ENCODE peak calls at places on chromosome 9, in four cellular contexts. One of them, this sample, is unnamed.

GRCh38 chr9:109468927-109469326 is 29.2 kb downstream of the PTPN3 start:
- DNase-seq in K562: no peak
- DNase-seq in HepG2: no peak
- DNase-seq in GM12878: no peak
- DNase-seq in this sample: no peak

GRCh38 chr9:79170643-79171042 is 401.1 kb upstream of the TLE4 start:
- DNase-seq in K562: no peak
- DNase-seq in HepG2: no peak
- DNase-seq in GM12878: no peak
- DNase-seq in this sample: no peak

GRCh38 chr9:95107976-95108375 is 209.5 kb downstream of the FANCC start:
- DNase-seq in GM12878: no peak
- DNase-seq in K562: no peak
- DNase-seq in HepG2: no peak
- DNase-seq in this sample: no peak

GRCh38 chr9:17063535-17064135 is 71.2 kb upstream of the CNTLN start:
- DNase-seq in K562: no peak
- DNase-seq in GM12878: no peak
- DNase-seq in HepG2: peak
- DNase-seq in this sample: peak

GRCh38 chr9:14780251-14780650 is 57.7 kb upstream of the CER1 start:
- DNase-seq in GM12878: no peak
- DNase-seq in HepG2: no peak
- DNase-seq in K562: no peak
- DNase-seq in this sample: no peak

GRCh38 chr9:29021632-29022031 is 1448.4 kb upstream of the C9orf72 start:
- DNase-seq in K562: no peak
- DNase-seq in GM12878: no peak
- DNase-seq in HepG2: no peak
- DNase-seq in this sample: no peak

GRCh38 chr9:79221084-79221483 is 350.7 kb upstream of the TLE4 start:
- DNase-seq in K562: no peak
- DNase-seq in GM12878: no peak
- DNase-seq in HepG2: no peak
- DNase-seq in this sample: peak

GRCh38 chr9:74795803-74796202 is 91.9 kb downstream of the TRPM6 start:
- DNase-seq in K562: no peak
- DNase-seq in GM12878: no peak
- DNase-seq in HepG2: no peak
- DNase-seq in this sample: no peak

GRCh38 chr9:73050887-73051550 is 98.2 kb upstream of the ALDH1A1 start:
- DNase-seq in GM12878: no peak
- DNase-seq in K562: no peak
- DNase-seq in HepG2: peak
- DNase-seq in this sample: peak

GRCh38 chr9:114004221-114004716 is 73.8 kb downstream of the AMBP start:
- DNase-seq in HepG2: no peak
- DNase-seq in GM12878: no peak
- DNase-seq in K562: no peak
- DNase-seq in this sample: no peak

GRCh38 chr9:89773170-89773569 is 168.4 kb downstream of the GADD45G start:
- DNase-seq in HepG2: no peak
- DNase-seq in K562: no peak
- DNase-seq in GM12878: no peak
- DNase-seq in this sample: no peak

GRCh38 chr9:71647094-71647591 is 121.2 kb downstream of the CEMIP2 start:
- DNase-seq in GM12878: peak
- DNase-seq in HepG2: no peak
- DNase-seq in K562: peak
- DNase-seq in this sample: peak

GRCh38 chr9:114108016-114108833 is 9.1 kb upstream of the KIF12 start:
- DNase-seq in K562: peak
- DNase-seq in HepG2: peak
- DNase-seq in GM12878: no peak
- DNase-seq in this sample: peak

GRCh38 chr9:546797-547223 is 294.7 kb upstream of the DMRT1 start:
- DNase-seq in GM12878: no peak
- DNase-seq in K562: no peak
- DNase-seq in HepG2: peak
- DNase-seq in this sample: no peak

GRCh38 chr9:16030513-16031185 is 477.8 kb downstream of the CCDC171 start:
- DNase-seq in HepG2: no peak
- DNase-seq in K562: no peak
- DNase-seq in GM12878: peak
- DNase-seq in this sample: peak

GRCh38 chr9:33924978-33925797 is 108.2 kb downstream of the UBE2R2 start:
- DNase-seq in GM12878: no peak
- DNase-seq in K562: peak
- DNase-seq in HepG2: peak
- DNase-seq in this sample: peak

GRCh38 chr9:35776018-35776417 is 15.4 kb upstream of the NPR2 start:
- DNase-seq in K562: peak
- DNase-seq in HepG2: no peak
- DNase-seq in GM12878: no peak
- DNase-seq in this sample: no peak

GRCh38 chr9:68872026-68872501 is 141.8 kb downstream of the PRKACG start:
- DNase-seq in HepG2: no peak
- DNase-seq in GM12878: no peak
- DNase-seq in K562: no peak
- DNase-seq in this sample: no peak

GRCh38 chr9:97773723-97774122 is 76.6 kb upstream of the XPA start:
- DNase-seq in K562: peak
- DNase-seq in HepG2: no peak
- DNase-seq in GM12878: no peak
- DNase-seq in this sample: no peak

GRCh38 chr9:126290871-126291270 is 35.8 kb upstream of the MVB12B start:
- DNase-seq in HepG2: no peak
- DNase-seq in GM12878: no peak
- DNase-seq in K562: no peak
- DNase-seq in this sample: no peak

GRCh38 chr9:113523421-113524141 is 60.1 kb downstream of the RGS3 start:
- DNase-seq in HepG2: no peak
- DNase-seq in K562: no peak
- DNase-seq in GM12878: peak
- DNase-seq in this sample: no peak

GRCh38 chr9:91162784-91163440 is 198.8 kb downstream of the AUH start:
- DNase-seq in GM12878: peak
- DNase-seq in K562: peak
- DNase-seq in HepG2: no peak
- DNase-seq in this sample: no peak

DNA sequence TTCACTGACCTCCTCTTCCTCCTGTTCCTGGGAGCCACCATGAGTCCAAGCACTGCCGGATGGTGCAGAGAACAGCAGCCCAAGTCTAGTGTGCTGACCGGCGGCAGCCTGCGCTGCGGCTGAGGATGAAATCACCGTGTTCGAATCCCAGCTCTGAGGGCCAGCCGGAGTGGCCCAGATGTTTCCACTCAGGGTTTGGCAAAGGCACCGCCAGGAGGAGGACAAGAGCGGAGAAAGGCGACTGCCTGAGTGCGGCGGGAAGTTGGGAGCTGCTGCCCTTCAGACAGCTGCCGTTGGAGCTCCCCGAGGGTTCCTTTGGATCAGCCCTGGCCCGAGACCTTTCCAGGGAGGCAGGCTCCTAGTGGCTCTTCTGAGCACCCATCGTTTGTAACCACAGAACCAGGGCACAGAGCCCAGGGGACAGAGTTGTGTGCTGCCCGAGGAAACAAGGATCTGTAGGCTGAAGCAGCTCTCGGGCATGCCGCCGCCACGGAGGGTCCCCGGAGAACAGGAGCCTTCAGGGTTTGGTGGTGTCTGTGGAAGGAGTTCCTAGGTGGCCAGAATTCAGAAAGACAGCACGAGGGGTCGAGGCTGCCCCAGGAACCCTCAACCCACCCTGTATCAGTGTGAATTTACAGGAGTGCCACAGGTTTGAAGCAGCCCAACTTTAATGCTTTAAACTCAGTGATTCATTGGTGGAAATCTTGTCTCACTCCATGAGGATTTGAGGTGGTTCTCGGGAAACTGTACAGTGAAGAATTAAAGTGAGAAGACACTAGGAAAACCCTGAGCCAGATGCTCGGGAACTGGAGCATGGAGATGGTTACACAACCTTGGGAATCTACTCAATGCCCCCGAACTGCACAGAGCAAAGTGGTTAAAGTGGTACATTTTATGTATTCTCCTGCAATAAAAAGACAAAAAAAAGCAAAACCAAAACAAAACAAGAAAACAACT is 115.5 kb upstream of the COL5A1 start:
- DNase-seq in K562: no peak
- DNase-seq in HepG2: no peak
- DNase-seq in GM12878: no peak
- DNase-seq in this sample: no peak
- TF ChIP-seq KDM1A in K562: no peak
- TF ChIP-seq KDM1A in HepG2: no peak
- TF ChIP-seq KDM1A in GM12878: no peak
- TF ChIP-seq KDM1A in this sample: no peak

GRCh38 chr9:128001411-128002298 is 20.9 kb upstream of the EEIG1 start:
- DNase-seq in GM12878: no peak
- DNase-seq in K562: peak
- DNase-seq in HepG2: no peak
- DNase-seq in this sample: peak
- H3K27ac ChIP-seq in GM12878: no peak
- H3K27ac ChIP-seq in K562: peak
- H3K27ac ChIP-seq in HepG2: no peak
- H3K27ac ChIP-seq in this sample: peak

GRCh38 chr9:8338742-8339425 is 539.3 kb upstream of the DMAC1 start:
- DNase-seq in K562: no peak
- DNase-seq in HepG2: no peak
- DNase-seq in GM12878: no peak
- DNase-seq in this sample: no peak

GRCh38 chr9:8332296-8332695 is 532.7 kb upstream of the DMAC1 start:
- DNase-seq in HepG2: no peak
- DNase-seq in K562: no peak
- DNase-seq in GM12878: no peak
- DNase-seq in this sample: no peak

GRCh38 chr9:8332871-8333270 is 533.3 kb upstream of the DMAC1 start:
- DNase-seq in K562: no peak
- DNase-seq in HepG2: no peak
- DNase-seq in GM12878: no peak
- DNase-seq in this sample: no peak

GRCh38 chr9:8337834-8338233 is 538.3 kb upstream of the DMAC1 start:
- DNase-seq in K562: no peak
- DNase-seq in HepG2: no peak
- DNase-seq in GM12878: no peak
- DNase-seq in this sample: no peak

GRCh38 chr9:8338249-8338721 is 538.7 kb upstream of the DMAC1 start:
- DNase-seq in GM12878: no peak
- DNase-seq in HepG2: no peak
- DNase-seq in K562: no peak
- DNase-seq in this sample: no peak
- TF ChIP-seq SMC3 in GM12878: no peak
- TF ChIP-seq SMC3 in HepG2: no peak
- TF ChIP-seq SMC3 in K562: no peak
- TF ChIP-seq SMC3 in this sample: no peak

GRCh38 chr9:121769939-121770338 is 118.5 kb downstream of the DAB2IP start:
- DNase-seq in GM12878: no peak
- DNase-seq in HepG2: no peak
- DNase-seq in K562: no peak
- DNase-seq in this sample: no peak

GRCh38 chr9:121771851-121772599 is 120.6 kb downstream of the DAB2IP start:
- DNase-seq in GM12878: no peak
- DNase-seq in K562: no peak
- DNase-seq in HepG2: no peak
- DNase-seq in this sample: no peak

GRCh38 chr9:121770415-121771273 is 119.2 kb downstream of the DAB2IP start:
- DNase-seq in GM12878: no peak
- DNase-seq in HepG2: no peak
- DNase-seq in K562: no peak
- DNase-seq in this sample: no peak

GRCh38 chr9:121772600-121773285 is 121.3 kb downstream of the DAB2IP start:
- DNase-seq in HepG2: no peak
- DNase-seq in GM12878: no peak
- DNase-seq in K562: no peak
- DNase-seq in this sample: no peak

GRCh38 chr9:121771418-121771817 is 120.0 kb downstream of the DAB2IP start:
- DNase-seq in GM12878: no peak
- DNase-seq in K562: no peak
- DNase-seq in HepG2: no peak
- DNase-seq in this sample: no peak
- TF ChIP-seq KDM1A in GM12878: no peak
- TF ChIP-seq KDM1A in K562: no peak
- TF ChIP-seq KDM1A in HepG2: no peak
- TF ChIP-seq KDM1A in this sample: no peak

GRCh38 chr9:37955781-37956422 is 52.0 kb upstream of the SLC25A51 start:
- DNase-seq in GM12878: no peak
- DNase-seq in K562: no peak
- DNase-seq in HepG2: no peak
- DNase-seq in this sample: no peak
- H3K27ac ChIP-seq in GM12878: no peak
- H3K27ac ChIP-seq in K562: no peak
- H3K27ac ChIP-seq in HepG2: no peak
- H3K27ac ChIP-seq in this sample: peak

GRCh38 chr9:131624636-131625241 is 79.4 kb downstream of the PRRT1B start:
- DNase-seq in K562: no peak
- DNase-seq in GM12878: no peak
- DNase-seq in HepG2: no peak
- DNase-seq in this sample: no peak
- TF ChIP-seq SMC3 in K562: no peak
- TF ChIP-seq SMC3 in GM12878: no peak
- TF ChIP-seq SMC3 in HepG2: no peak
- TF ChIP-seq SMC3 in this sample: no peak

DNA sequence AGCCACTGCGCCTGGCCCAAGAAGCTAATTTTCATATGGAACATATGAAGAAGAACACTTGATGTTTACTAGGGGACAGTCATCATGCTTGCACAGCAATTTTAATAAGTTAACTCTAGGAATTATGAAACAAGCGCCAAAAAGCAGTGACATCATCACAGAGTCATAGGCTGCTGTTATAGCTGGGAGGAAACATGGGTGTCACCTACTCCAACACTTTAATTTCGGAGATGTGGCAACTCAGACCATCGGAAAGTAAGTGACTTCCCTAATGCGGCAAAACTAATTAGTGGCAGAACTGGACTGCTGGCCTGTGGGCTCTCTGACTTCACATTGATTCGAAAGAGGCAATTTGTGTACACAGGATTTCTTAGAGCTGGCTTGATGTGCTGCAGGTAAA is 38.1 kb upstream of the EQTN start:
- DNase-seq in GM12878: no peak
- DNase-seq in HepG2: no peak
- DNase-seq in K562: no peak
- DNase-seq in this sample: no peak
- TF ChIP-seq KDM1A in GM12878: no peak
- TF ChIP-seq KDM1A in HepG2: no peak
- TF ChIP-seq KDM1A in K562: no peak
- TF ChIP-seq KDM1A in this sample: no peak